ENCODE peak calls at places on chromosomes 12 and 14, in seven cellular contexts. A, Y, H, G, X, J and U are unnamed samples.

GRCh38 chr14:91228112-91229004 is 16.1 kb downstream of the GPR68 start:
- DNase-seq in A (peak; percentile 74), Y (no peak), H (no peak), G (no peak), X (peak; percentile 93), J (peak; percentile 27), U (peak; percentile 27)

GRCh38 chr14:67622675-67623074 is 3.0 kb downstream of the ARG2 start:
- DNase-seq in A (peak; percentile 41), Y (peak; percentile 42), H (no peak), G (no peak), X (no peak), J (peak; percentile 72), U (peak; percentile 97)

GRCh38 chr12:11026118-11026517 is 3.7 kb upstream of the TAS2R19 start:
- DNase-seq in A (no peak), Y (no peak), H (no peak), G (no peak), X (no peak), J (no peak), U (peak; percentile 77)

GRCh38 chr14:31252865-31253264 is 45.3 kb upstream of the HECTD1 start:
- DNase-seq in A (no peak), Y (no peak), H (no peak), G (no peak), X (no peak), J (no peak), U (no peak)

GRCh38 chr14:58829594-58829993 is 191.8 kb downstream of the DACT1 start:
- DNase-seq in A (no peak), Y (no peak), H (no peak), G (peak; percentile 65), X (no peak), J (no peak), U (no peak)

GRCh38 chr14:94885481-94886155 is 115.7 kb upstream of the GSC start:
- DNase-seq in A (no peak), Y (no peak), H (no peak), G (no peak), X (no peak), J (no peak), U (peak; percentile 22)

GRCh38 chr14:104282332-104283196 is 144.2 kb downstream of the KIF26A start:
- DNase-seq in A (peak; percentile 4), Y (no peak), H (peak; percentile 96), G (no peak), X (no peak), J (no peak), U (no peak)

GRCh38 chr12:77938301-77938700 is 107.6 kb downstream of the NAV3 start:
- DNase-seq in A (no peak), Y (no peak), H (no peak), G (no peak), X (no peak), J (no peak), U (no peak)

GRCh38 chr12:52199294-52199920 is 7.6 kb upstream of the KRT80 start:
- DNase-seq in A (no peak), Y (no peak), H (no peak), G (peak; percentile 90), X (no peak), J (no peak), U (no peak)

GRCh38 chr12:89709994-89710872 is 1.6 kb upstream of the ATP2B1 start:
- DNase-seq in A (peak; percentile 69), Y (peak; percentile 52), H (no peak), G (peak; percentile 47), X (peak; percentile 57), J (no peak), U (no peak)